ENCODE peak calls at places on chromosomes 16 and 17, in four cellular contexts. I is transverse colon, T is colonic mucosa, R is thoracic aorta. W is an unnamed sample.
A peak's percentile ranks its signal among the peaks of the same experiment; 100 is the strongest.

GRCh38 chr17:61323015-61323379 is 76.6 kb upstream of the TBX2 start:
- DNase-seq in I (no peak), R (no peak), T (no peak), W (no peak)

GRCh38 chr17:61770043-61770442 is 93.3 kb downstream of the BRIP1 start:
- DNase-seq in T (no peak), R (no peak), I (no peak), W (no peak)

GRCh38 chr17:65163990-65164495 is 26.9 kb downstream of the RGS9 start:
- DNase-seq in I (peak; percentile 42), T (no peak), R (no peak), W (peak; percentile 76)

GRCh38 chr17:71959129-71959528 is 161.7 kb upstream of the SOX9 start:
- DNase-seq in I (no peak), R (no peak), T (no peak), W (peak; percentile 20)

GRCh38 chr17:39123627-39124026 is 27.8 kb downstream of the PLXDC1 start:
- DNase-seq in R (no peak), I (no peak), T (no peak), W (no peak)

GRCh38 chr17:38701504-38702165 is 3.4 kb upstream of the MLLT6 start:
- DNase-seq in T (peak; percentile 55), I (peak; percentile 59), R (no peak), W (no peak)

GRCh38 chr17:17122781-17123483 is 80.7 kb downstream of the MPRIP start:
- DNase-seq in T (no peak), R (no peak), I (no peak), W (no peak)

GRCh38 chr16:24302636-24303035 is 46.5 kb downstream of the CACNG3 start:
- DNase-seq in R (no peak), T (no peak), I (no peak), W (no peak)

GRCh38 chr16:31868701-31869167 is 4.9 kb upstream of the ZNF267 start:
- DNase-seq in R (peak; percentile 76), T (peak; percentile 88), I (peak; percentile 87), W (peak; percentile 76)

GRCh38 chr17:61389670-61390478 is 9.8 kb upstream of the TBX2 start:
- DNase-seq in R (no peak), T (no peak), I (peak; percentile 40), W (no peak)

GRCh38 chr16:50627419-50627818 is 53.7 kb downstream of the SNX20 start:
- DNase-seq in I (peak; percentile 48), R (peak; percentile 37), T (peak; percentile 35), W (peak; percentile 23)

GRCh38 chr17:9875441-9875840 is 29.6 kb downstream of the RCVRN start:
- DNase-seq in I (no peak), T (no peak), R (no peak), W (no peak)

GRCh38 chr16:28326881-28327610 is 34.7 kb downstream of the SBK1 start:
- DNase-seq in I (peak; percentile 75), R (no peak), T (peak; percentile 60), W (peak; percentile 53)

GRCh38 chr17:18858567-18859245 is 775 bp downstream of the PRPSAP2 start:
- DNase-seq in R (no peak), I (no peak), T (no peak), W (no peak)

GRCh38 chr16:82859638-82860037 is 232.9 kb downstream of the CDH13 start:
- DNase-seq in I (no peak), R (no peak), T (no peak), W (no peak)

GRCh38 chr16:70693231-70693671 is 7.4 kb upstream of the MTSS2 start:
- DNase-seq in I (no peak), R (no peak), T (no peak), W (no peak)

GRCh38 chr17:39737331-39737760 is 392 bp upstream of the GRB7 start:
- DNase-seq in R (no peak), T (no peak), I (no peak), W (peak; percentile 77)

GRCh38 chr16:13005836-13006235 is 104.4 kb downstream of the SHISA9 start:
- DNase-seq in T (no peak), I (no peak), R (no peak), W (no peak)

GRCh38 chr16:11232852-11233726 is 22.9 kb downstream of the SOCS1 start:
- DNase-seq in R (no peak), T (peak; percentile 50), I (peak; percentile 73), W (peak; percentile 73)

GRCh38 chr16:90026135-90026534 is 6.9 kb upstream of the DBNDD1 start:
- DNase-seq in I (no peak), R (no peak), T (no peak), W (no peak)

GRCh38 chr17:69047368-69048263 is 13.1 kb downstream of the ABCA9 start:
- DNase-seq in R (no peak), T (peak; percentile 71), I (peak; percentile 66), W (peak; percentile 93)

GRCh38 chr17:57708401-57708800 is 36.7 kb downstream of the CCDC182 start:
- DNase-seq in T (no peak), I (no peak), R (no peak), W (no peak)

GRCh38 chr17:17623904-17624303 is 32.4 kb upstream of the PEMT start:
- DNase-seq in T (no peak), I (no peak), R (no peak), W (no peak)

GRCh38 chr17:39069114-39069756 is 82.2 kb downstream of the PLXDC1 start:
- DNase-seq in R (no peak), I (no peak), T (no peak), W (peak; percentile 55)

GRCh38 chr16:28264656-28265055 is 27.7 kb upstream of the SBK1 start:
- DNase-seq in I (peak; percentile 44), R (no peak), T (peak; percentile 37), W (peak; percentile 35)

GRCh38 chr17:74646231-74646630 is 22.7 kb upstream of the CD300E start:
- DNase-seq in I (no peak), R (no peak), T (no peak), W (peak; percentile 5)

GRCh38 chr16:78005881-78006280 is 16.5 kb upstream of the CLEC3A start:
- DNase-seq in R (no peak), I (no peak), T (no peak), W (no peak)

GRCh38 chr16:56408379-56409098 is 16.8 kb downstream of the AMFR start:
- DNase-seq in R (no peak), T (peak; percentile 36), I (peak; percentile 17), W (peak; percentile 96)

GRCh38 chr17:82388223-82388921 is 16.8 kb downstream of the UTS2R start:
- DNase-seq in I (peak; percentile 65), R (no peak), T (peak; percentile 52), W (peak; percentile 33)

GRCh38 chr17:50608700-50609375 is 25.8 kb upstream of the ABCC3 start:
- DNase-seq in I (no peak), R (no peak), T (no peak), W (no peak)

GRCh38 chr17:16491131-16491702 is 776 bp downstream of the LRRC75A start:
- DNase-seq in R (no peak), T (peak; percentile 50), I (peak; percentile 29), W (peak; percentile 55)

GRCh38 chr17:80029235-80029974 is 6.3 kb downstream of the TBC1D16 start:
- DNase-seq in R (peak; percentile 71), I (peak; percentile 68), T (peak; percentile 66), W (no peak)

GRCh38 chr17:57431415-57431814 is 175.1 kb downstream of the MSI2 start:
- DNase-seq in T (no peak), I (no peak), R (no peak), W (no peak)

GRCh38 chr17:82348866-82349265 is 10.2 kb upstream of the TEX19 start:
- DNase-seq in T (no peak), I (no peak), R (no peak), W (no peak)

GRCh38 chr17:57309479-57309878 is 53.2 kb downstream of the MSI2 start:
- DNase-seq in I (no peak), T (no peak), R (no peak), W (no peak)

GRCh38 chr17:27413792-27414191 is 42.5 kb upstream of the KSR1 start:
- DNase-seq in T (no peak), I (no peak), R (no peak), W (no peak)

GRCh38 chr17:28551421-28552186 is 820 bp downstream of the UNC119 start:
- DNase-seq in R (no peak), I (no peak), T (no peak), W (no peak)

GRCh38 chr16:57957396-57958392 is 13.2 kb downstream of the CNGB1 start:
- DNase-seq in T (no peak), R (no peak), I (no peak), W (no peak)

GRCh38 chr16:57953857-57954256 is 17.1 kb downstream of the CNGB1 start:
- DNase-seq in R (no peak), I (no peak), T (no peak), W (no peak)

GRCh38 chr16:57956924-57957323 is 14.0 kb downstream of the CNGB1 start:
- DNase-seq in I (no peak), R (no peak), T (no peak), W (no peak)

GRCh38 chr16:57956270-57956808 is 14.6 kb downstream of the CNGB1 start:
- DNase-seq in R (no peak), T (no peak), I (no peak), W (no peak)

GRCh38 chr16:57955572-57955971 is 15.4 kb downstream of the CNGB1 start:
- DNase-seq in T (no peak), R (no peak), I (no peak), W (no peak)
- H3K4me1 ChIP-seq in T (no peaks in the 10 kb centered on the region), R (no peaks in the 10 kb centered on the region), I (no peaks in the 10 kb centered on the region), W (no peaks in the 10 kb centered on the region)

GRCh38 chr16:35302859-35303258 is 1843.4 kb downstream of the TP53TG3F start:
- DNase-seq in T (no peak), I (no peak), R (no peak), W (no peak)

GRCh38 chr16:35296962-35297653 is 1837.7 kb downstream of the TP53TG3F start:
- DNase-seq in R (no peak), I (no peak), T (no peak), W (no peak)

GRCh38 chr16:35295856-35296255 is 1836.4 kb downstream of the TP53TG3F start:
- DNase-seq in I (no peak), R (no peak), T (no peak), W (no peak)

GRCh38 chr16:35298460-35299243 is 1839.2 kb downstream of the TP53TG3F start:
- DNase-seq in T (no peak), R (no peak), I (no peak), W (no peak)
- H3K9me3 ChIP-seq in T (no peaks in the 10 kb centered on the region), R (no peaks in the 10 kb centered on the region), I (peaks cover 5% of the 10 kb centered on the region), W (peaks cover 7% of the 10 kb centered on the region)

DNA sequence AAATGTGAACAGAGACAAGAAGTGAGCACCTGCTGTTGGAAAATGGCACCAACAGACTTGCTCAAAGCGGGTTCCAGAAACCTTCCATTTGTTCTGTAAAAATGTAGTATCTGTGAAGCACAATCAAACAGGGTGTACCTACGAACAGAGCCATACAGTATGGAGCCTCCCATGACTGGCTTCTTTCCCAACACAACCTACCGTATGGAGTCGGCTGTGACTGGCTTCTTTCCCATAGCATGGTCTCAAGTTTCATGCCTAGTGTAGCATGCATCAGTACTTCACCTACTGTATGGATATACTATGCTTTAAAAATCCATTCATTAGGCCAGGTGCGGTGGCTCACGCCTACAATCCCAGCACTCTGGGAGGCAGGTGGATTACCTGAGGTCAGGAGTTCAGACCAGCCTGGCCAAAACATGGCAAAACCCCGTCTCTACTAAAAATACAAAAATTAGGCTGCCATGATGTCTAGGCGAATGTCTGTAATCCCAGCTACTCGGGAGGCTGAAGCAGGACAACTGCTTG is 26.2 kb downstream of the YWHAE start:
- DNase-seq in R (no peak), I (no peak), T (no peak), W (no peak)
- H3K4me1 ChIP-seq in R (peaks cover 97% of the 10 kb centered on the region), I (peaks cover 75% of the 10 kb centered on the region), T (peaks cover 14% of the 10 kb centered on the region), W (peaks cover 26% of the 10 kb centered on the region)

DNA sequence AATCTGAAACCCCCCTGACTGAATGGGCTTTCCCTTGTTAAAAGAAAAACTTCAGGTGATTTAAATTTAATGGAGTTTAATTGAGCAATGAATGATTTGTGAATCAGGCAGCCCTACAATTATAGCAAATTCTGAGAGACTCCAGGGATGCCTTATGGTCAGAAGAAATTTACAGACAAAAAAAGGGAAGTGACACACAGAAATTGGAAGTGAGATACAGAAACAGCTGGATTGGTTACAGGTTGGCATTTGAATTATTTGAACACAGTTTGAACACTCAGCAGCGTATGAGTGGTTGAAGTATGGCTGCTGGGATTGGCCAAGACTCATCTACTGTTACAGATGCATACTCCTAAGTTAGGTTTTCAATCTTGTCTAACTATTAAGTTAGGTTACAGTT is 19.0 kb upstream of the CPHXL start:
- DNase-seq in R (no peak), T (no peak), I (no peak), W (no peak)
- H3K9me3 ChIP-seq in R (no peaks in the 10 kb centered on the region), T (no peaks in the 10 kb centered on the region), I (peaks cover 9% of the 10 kb centered on the region), W (no peaks in the 10 kb centered on the region)

W was measured in small intestine.